ENCODE peak calls at places on chromosome 4, in six cellular contexts. One of them, this sample, is unnamed.
A peak's percentile ranks its signal among the peaks of the same experiment; 100 is the strongest.

GRCh38 chr4:5212255-5213032 is 161.2 kb downstream of the STK32B start:
- DNase-seq in mucosa of descending colon: no peak
- DNase-seq in CD8-positive, alpha-beta memory T cell: no peak
- DNase-seq in SK-N-SH: no peak
- DNase-seq in PC-3: peak; percentile 35
- DNase-seq in small intestine: no peak
- DNase-seq in this sample: no peak

GRCh38 chr4:92172203-92172602 is 131.6 kb upstream of the GRID2 start:
- DNase-seq in PC-3: peak; percentile 30
- DNase-seq in small intestine: no peak
- DNase-seq in SK-N-SH: no peak
- DNase-seq in mucosa of descending colon: no peak
- DNase-seq in CD8-positive, alpha-beta memory T cell: no peak
- DNase-seq in this sample: no peak

GRCh38 chr4:112236040-112236439 is 4.5 kb downstream of the AP1AR start:
- DNase-seq in small intestine: no peak
- DNase-seq in PC-3: no peak
- DNase-seq in SK-N-SH: no peak
- DNase-seq in mucosa of descending colon: no peak
- DNase-seq in CD8-positive, alpha-beta memory T cell: no peak
- DNase-seq in this sample: no peak

GRCh38 chr4:48073567-48074103 is 57.1 kb downstream of the NIPAL1 start:
- DNase-seq in SK-N-SH: no peak
- DNase-seq in PC-3: no peak
- DNase-seq in mucosa of descending colon: no peak
- DNase-seq in small intestine: no peak
- DNase-seq in CD8-positive, alpha-beta memory T cell: no peak
- DNase-seq in this sample: no peak

GRCh38 chr4:3771932-3772495 is 5.8 kb downstream of the ADRA2C start:
- DNase-seq in PC-3: no peak
- DNase-seq in SK-N-SH: no peak
- DNase-seq in mucosa of descending colon: no peak
- DNase-seq in small intestine: no peak
- DNase-seq in CD8-positive, alpha-beta memory T cell: no peak
- DNase-seq in this sample: no peak

GRCh38 chr4:147361726-147362125 is 119.2 kb upstream of the EDNRA start:
- DNase-seq in mucosa of descending colon: peak; percentile 80
- DNase-seq in PC-3: peak; percentile 76
- DNase-seq in CD8-positive, alpha-beta memory T cell: no peak
- DNase-seq in small intestine: peak; percentile 96
- DNase-seq in SK-N-SH: no peak
- DNase-seq in this sample: peak; percentile 77

GRCh38 chr4:166078956-166079355 is 205.9 kb downstream of the TLL1 start:
- DNase-seq in CD8-positive, alpha-beta memory T cell: no peak
- DNase-seq in PC-3: peak; percentile 46
- DNase-seq in small intestine: no peak
- DNase-seq in mucosa of descending colon: no peak
- DNase-seq in SK-N-SH: no peak
- DNase-seq in this sample: no peak

GRCh38 chr4:24514808-24515207 is 69.5 kb downstream of the DHX15 start:
- DNase-seq in mucosa of descending colon: no peak
- DNase-seq in SK-N-SH: peak; percentile 18
- DNase-seq in CD8-positive, alpha-beta memory T cell: no peak
- DNase-seq in small intestine: no peak
- DNase-seq in PC-3: peak; percentile 16
- DNase-seq in this sample: no peak

GRCh38 chr4:24642941-24643628 is 58.7 kb upstream of the DHX15 start:
- DNase-seq in PC-3: peak; percentile 5
- DNase-seq in small intestine: no peak
- DNase-seq in CD8-positive, alpha-beta memory T cell: no peak
- DNase-seq in mucosa of descending colon: no peak
- DNase-seq in SK-N-SH: no peak
- DNase-seq in this sample: no peak

GRCh38 chr4:40418430-40419230 is 83.5 kb downstream of the CHRNA9 start:
- DNase-seq in CD8-positive, alpha-beta memory T cell: no peak
- DNase-seq in PC-3: no peak
- DNase-seq in mucosa of descending colon: no peak
- DNase-seq in SK-N-SH: no peak
- DNase-seq in small intestine: peak; percentile 80
- DNase-seq in this sample: no peak

GRCh38 chr4:167176723-167177367 is 57.4 kb downstream of the SPOCK3 start:
- DNase-seq in PC-3: no peak
- DNase-seq in mucosa of descending colon: no peak
- DNase-seq in small intestine: no peak
- DNase-seq in SK-N-SH: no peak
- DNase-seq in CD8-positive, alpha-beta memory T cell: no peak
- DNase-seq in this sample: no peak

GRCh38 chr4:1413687-1414479 is 7.6 kb upstream of the NKX1-1 start:
- DNase-seq in SK-N-SH: peak; percentile 34
- DNase-seq in mucosa of descending colon: no peak
- DNase-seq in PC-3: no peak
- DNase-seq in CD8-positive, alpha-beta memory T cell: no peak
- DNase-seq in small intestine: no peak
- DNase-seq in this sample: no peak

DNA sequence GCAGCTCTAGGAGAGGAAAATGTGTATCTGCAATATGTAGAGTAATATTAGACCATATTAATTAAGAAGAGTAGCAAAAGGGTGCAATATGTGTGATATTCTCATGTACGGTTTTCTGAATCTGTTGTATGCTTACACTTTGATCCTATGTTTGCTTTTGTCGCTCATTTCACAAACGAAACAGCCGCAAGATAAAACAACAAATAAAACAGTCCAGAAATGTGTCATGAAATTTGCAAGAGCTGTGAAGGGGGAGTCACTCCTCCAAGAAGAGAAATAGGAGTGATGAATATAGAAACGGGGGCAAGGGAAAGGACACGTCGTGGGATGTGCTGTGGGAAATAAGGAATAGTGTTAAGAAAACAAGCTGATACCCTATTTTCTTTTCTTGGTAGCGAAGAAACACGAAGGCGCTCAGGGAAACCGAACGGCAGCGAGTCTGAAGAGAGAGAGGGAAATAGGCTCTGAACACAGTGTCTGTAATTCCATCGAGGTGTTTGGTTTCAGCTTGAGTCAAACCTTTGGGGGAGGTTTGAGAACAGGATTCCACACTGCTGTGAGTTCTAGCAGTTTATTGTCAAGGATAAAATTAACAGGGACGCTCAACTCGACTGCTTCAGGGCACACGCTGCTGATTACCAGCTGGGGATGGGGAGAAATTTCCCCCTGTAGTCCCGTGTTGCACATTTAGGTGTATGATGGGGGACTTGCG is 595.6 kb upstream of the TENM3 start:
- DNase-seq in small intestine: no peak
- DNase-seq in mucosa of descending colon: no peak
- DNase-seq in CD8-positive, alpha-beta memory T cell: no peak
- DNase-seq in PC-3: no peak
- DNase-seq in SK-N-SH: no peak
- DNase-seq in this sample: no peak
- H3K4me1 ChIP-seq in small intestine: no peaks in the 10 kb centered on the region
- H3K4me1 ChIP-seq in mucosa of descending colon: no peaks in the 10 kb centered on the region
- H3K4me1 ChIP-seq in CD8-positive, alpha-beta memory T cell: no peaks in the 10 kb centered on the region
- H3K4me1 ChIP-seq in PC-3: no peaks in the 10 kb centered on the region
- H3K4me1 ChIP-seq in SK-N-SH: no peaks in the 10 kb centered on the region
- H3K4me1 ChIP-seq in this sample: no peaks in the 10 kb centered on the region

GRCh38 chr4:6694177-6694901 is 661 bp downstream of the S100P start:
- DNase-seq in mucosa of descending colon: no peak
- DNase-seq in CD8-positive, alpha-beta memory T cell: peak; percentile 37
- DNase-seq in small intestine: no peak
- DNase-seq in PC-3: no peak
- DNase-seq in SK-N-SH: peak; percentile 39
- DNase-seq in this sample: no peak

GRCh38 chr4:6693274-6694176 is at the start of gene S100P:
- DNase-seq in CD8-positive, alpha-beta memory T cell: no peak
- DNase-seq in PC-3: peak; percentile 57
- DNase-seq in mucosa of descending colon: peak; percentile 48
- DNase-seq in SK-N-SH: no peak
- DNase-seq in small intestine: peak; percentile 20
- DNase-seq in this sample: no peak

GRCh38 chr4:6692806-6693205 is 872 bp upstream of the S100P start:
- DNase-seq in SK-N-SH: no peak
- DNase-seq in small intestine: no peak
- DNase-seq in PC-3: peak; percentile 72
- DNase-seq in CD8-positive, alpha-beta memory T cell: no peak
- DNase-seq in mucosa of descending colon: no peak
- DNase-seq in this sample: no peak

GRCh38 chr4:6689506-6689960 is 4.1 kb upstream of the S100P start:
- DNase-seq in mucosa of descending colon: peak; percentile 41
- DNase-seq in PC-3: peak; percentile 19
- DNase-seq in small intestine: peak; percentile 24
- DNase-seq in CD8-positive, alpha-beta memory T cell: no peak
- DNase-seq in SK-N-SH: no peak
- DNase-seq in this sample: no peak

GRCh38 chr4:6692379-6692778 is 1.3 kb upstream of the S100P start:
- DNase-seq in SK-N-SH: no peak
- DNase-seq in CD8-positive, alpha-beta memory T cell: no peak
- DNase-seq in PC-3: no peak
- DNase-seq in mucosa of descending colon: no peak
- DNase-seq in small intestine: no peak
- DNase-seq in this sample: no peak
- H3K4me1 ChIP-seq in SK-N-SH: peaks cover 19% of the 10 kb centered on the region
- H3K4me1 ChIP-seq in CD8-positive, alpha-beta memory T cell: peaks cover 96% of the 10 kb centered on the region
- H3K4me1 ChIP-seq in PC-3: peaks cover 75% of the 10 kb centered on the region
- H3K4me1 ChIP-seq in mucosa of descending colon: peaks cover 37% of the 10 kb centered on the region
- H3K4me1 ChIP-seq in small intestine: peaks cover 7% of the 10 kb centered on the region
- H3K4me1 ChIP-seq in this sample: peaks cover 20% of the 10 kb centered on the region

GRCh38 chr4:10101559-10102192 is 14.9 kb downstream of the WDR1 start:
- DNase-seq in PC-3: no peak
- DNase-seq in mucosa of descending colon: no peak
- DNase-seq in CD8-positive, alpha-beta memory T cell: no peak
- DNase-seq in small intestine: no peak
- DNase-seq in SK-N-SH: no peak
- DNase-seq in this sample: no peak

GRCh38 chr4:10102981-10103330 is 13.6 kb downstream of the WDR1 start:
- DNase-seq in CD8-positive, alpha-beta memory T cell: no peak
- DNase-seq in PC-3: no peak
- DNase-seq in small intestine: no peak
- DNase-seq in mucosa of descending colon: no peak
- DNase-seq in SK-N-SH: no peak
- DNase-seq in this sample: no peak

GRCh38 chr4:10104211-10104990 is 12.2 kb downstream of the WDR1 start:
- DNase-seq in mucosa of descending colon: no peak
- DNase-seq in small intestine: no peak
- DNase-seq in CD8-positive, alpha-beta memory T cell: no peak
- DNase-seq in PC-3: no peak
- DNase-seq in SK-N-SH: no peak
- DNase-seq in this sample: no peak

GRCh38 chr4:10100734-10101216 is 15.8 kb downstream of the WDR1 start:
- DNase-seq in SK-N-SH: no peak
- DNase-seq in CD8-positive, alpha-beta memory T cell: peak; percentile 38
- DNase-seq in PC-3: no peak
- DNase-seq in small intestine: no peak
- DNase-seq in mucosa of descending colon: peak; percentile 41
- DNase-seq in this sample: no peak

DNA sequence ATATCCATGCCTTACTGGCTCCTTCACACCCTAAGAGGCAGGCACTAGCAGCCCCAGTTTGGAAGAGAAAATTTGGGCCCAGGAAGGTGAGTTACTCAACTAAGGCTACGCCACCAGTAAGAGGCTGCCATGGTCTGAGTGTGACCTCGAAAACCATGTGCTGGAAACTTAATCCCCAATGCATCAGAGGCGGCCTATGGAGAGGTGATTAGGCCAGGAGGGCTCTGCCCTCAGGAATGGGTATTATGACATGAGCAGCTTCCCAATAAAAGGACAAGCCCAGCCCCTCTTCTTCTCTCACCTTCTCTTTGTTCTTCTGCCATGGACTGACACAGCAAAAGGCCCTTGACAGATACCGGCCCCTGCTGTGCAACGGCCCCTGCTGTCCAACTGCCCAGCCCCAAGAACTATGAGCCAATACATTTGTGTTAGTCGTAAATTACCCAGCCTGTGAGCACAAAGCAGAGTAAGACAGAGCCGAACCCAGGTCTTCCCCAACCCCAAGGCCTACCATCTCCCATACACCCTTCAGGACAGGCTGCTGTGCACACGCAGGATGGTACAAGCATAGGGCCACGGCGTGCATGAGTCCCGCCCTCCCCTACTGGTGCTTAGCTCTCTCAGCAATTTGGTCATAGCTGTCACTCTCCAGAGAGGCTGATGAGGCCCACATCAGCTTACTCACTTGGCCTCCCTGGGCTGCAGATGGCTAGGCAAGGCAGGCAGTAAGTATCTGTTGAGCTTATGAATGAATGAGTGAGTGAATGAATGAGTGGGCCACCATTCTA is 14.2 kb downstream of the WDR1 start:
- DNase-seq in small intestine: no peak
- DNase-seq in CD8-positive, alpha-beta memory T cell: no peak
- DNase-seq in PC-3: no peak
- DNase-seq in SK-N-SH: no peak
- DNase-seq in mucosa of descending colon: no peak
- DNase-seq in this sample: no peak
- H3K4me1 ChIP-seq in small intestine: peaks cover 26% of the 10 kb centered on the region
- H3K4me1 ChIP-seq in CD8-positive, alpha-beta memory T cell: peaks cover 99% of the 10 kb centered on the region
- H3K4me1 ChIP-seq in PC-3: peaks cover 46% of the 10 kb centered on the region
- H3K4me1 ChIP-seq in SK-N-SH: peaks cover 18% of the 10 kb centered on the region
- H3K4me1 ChIP-seq in mucosa of descending colon: peaks cover 34% of the 10 kb centered on the region
- H3K4me1 ChIP-seq in this sample: peaks cover 50% of the 10 kb centered on the region

GRCh38 chr4:127229866-127230608 is 402.7 kb upstream of the INTU start:
- DNase-seq in CD8-positive, alpha-beta memory T cell: no peak
- DNase-seq in PC-3: no peak
- DNase-seq in mucosa of descending colon: no peak
- DNase-seq in small intestine: no peak
- DNase-seq in SK-N-SH: peak; percentile 1
- DNase-seq in this sample: no peak
- H3K4me1 ChIP-seq in CD8-positive, alpha-beta memory T cell: no peaks in the 10 kb centered on the region
- H3K4me1 ChIP-seq in PC-3: no peaks in the 10 kb centered on the region
- H3K4me1 ChIP-seq in mucosa of descending colon: no peaks in the 10 kb centered on the region
- H3K4me1 ChIP-seq in small intestine: no peaks in the 10 kb centered on the region
- H3K4me1 ChIP-seq in SK-N-SH: no peaks in the 10 kb centered on the region
- H3K4me1 ChIP-seq in this sample: no peaks in the 10 kb centered on the region

GRCh38 chr4:38085394-38086150 is 125.4 kb downstream of the PTTG2 start:
- DNase-seq in mucosa of descending colon: no peak
- DNase-seq in PC-3: no peak
- DNase-seq in small intestine: no peak
- DNase-seq in CD8-positive, alpha-beta memory T cell: no peak
- DNase-seq in SK-N-SH: no peak
- DNase-seq in this sample: no peak
- H3K4me1 ChIP-seq in mucosa of descending colon: peaks cover 6% of the 10 kb centered on the region
- H3K4me1 ChIP-seq in PC-3: peaks cover 14% of the 10 kb centered on the region
- H3K4me1 ChIP-seq in small intestine: peaks cover 11% of the 10 kb centered on the region
- H3K4me1 ChIP-seq in CD8-positive, alpha-beta memory T cell: no peaks in the 10 kb centered on the region
- H3K4me1 ChIP-seq in SK-N-SH: peaks cover 5% of the 10 kb centered on the region
- H3K4me1 ChIP-seq in this sample: no peaks in the 10 kb centered on the region

This sample was measured in foreskin keratinocyte.